ENCODE peak calls at places on chromosome 4, in four cellular contexts. R, Y, C and I are unnamed samples.

GRCh38 chr4:56129431-56129861 is 180.7 kb downstream of the CEP135 start:
- DNase-seq in R (peak; percentile 81), Y (peak; percentile 77), C (no peak), I (no peak)

GRCh38 chr4:170675568-170676262 is 586.0 kb upstream of the AADAT start:
- DNase-seq in R (peak; percentile 81), Y (no peak), C (peak; percentile 51), I (no peak)

GRCh38 chr4:64715741-64716140 is 306.5 kb upstream of the TECRL start:
- DNase-seq in R (no peak), Y (no peak), C (no peak), I (no peak)

GRCh38 chr4:92121099-92121498 is 182.7 kb upstream of the GRID2 start:
- DNase-seq in R (no peak), Y (no peak), C (no peak), I (no peak)

GRCh38 chr4:76984127-76984526 is 34.6 kb downstream of the SEPTIN11 start:
- DNase-seq in R (peak; percentile 49), Y (no peak), C (peak; percentile 82), I (no peak)

GRCh38 chr4:68864438-68865177 is 48.8 kb downstream of the UGT2B10 start:
- DNase-seq in R (no peak), Y (no peak), C (no peak), I (no peak)

GRCh38 chr4:148163011-148163410 is 279.2 kb downstream of the NR3C2 start:
- DNase-seq in R (peak; percentile 30), Y (no peak), C (no peak), I (no peak)

GRCh38 chr4:37928896-37929537 is 31.2 kb upstream of the PTTG2 start:
- DNase-seq in R (no peak), Y (no peak), C (no peak), I (no peak)

GRCh38 chr4:7781361-7781760 is 158.3 kb downstream of the AFAP1 start:
- DNase-seq in R (no peak), Y (no peak), C (peak; percentile 75), I (no peak)

GRCh38 chr4:81712714-81713113 is 241.0 kb upstream of the RASGEF1B start:
- DNase-seq in R (no peak), Y (no peak), C (no peak), I (no peak)

GRCh38 chr4:182885738-182886077 is 31.5 kb downstream of the DCTD start:
- DNase-seq in R (no peak), Y (no peak), C (no peak), I (no peak)

GRCh38 chr4:88600129-88600849 is 8.0 kb downstream of the HERC3 start:
- DNase-seq in R (no peak), Y (no peak), C (peak; percentile 91), I (no peak)

GRCh38 chr4:182265881-182266280 is 22.7 kb downstream of the TENM3 start:
- DNase-seq in R (peak; percentile 57), Y (no peak), C (no peak), I (no peak)

GRCh38 chr4:151294833-151295496 is 18.0 kb downstream of the PRSS48 start:
- DNase-seq in R (no peak), Y (no peak), C (no peak), I (no peak)
- H2BK5ac ChIP-seq in R (no peak overlapping the region), Y (no peak overlapping the region), C (no peak overlapping the region), I (no peak overlapping the region)

GRCh38 chr4:73984736-73985527 is 3.1 kb downstream of the PPBP start:
- DNase-seq in R (no peak), Y (peak; percentile 68), C (no peak), I (no peak)
- H2BK5ac ChIP-seq in R (no peak overlapping the region), Y (peak overlapping the region; percentile 89), C (no peak overlapping the region), I (no peak overlapping the region)

GRCh38 chr4:184345573-184345922 is 127.9 kb upstream of the ENPP6 start:
- DNase-seq in R (no peak), Y (no peak), C (peak; percentile 55), I (no peak)

GRCh38 chr4:184348311-184349233 is 125.8 kb downstream of the IRF2 start:
- DNase-seq in R (peak; percentile 20), Y (no peak), C (peak; percentile 82), I (no peak)

GRCh38 chr4:184349283-184350039 is 124.9 kb downstream of the IRF2 start:
- DNase-seq in R (no peak), Y (no peak), C (no peak), I (no peak)

GRCh38 chr4:184344899-184345572 is 127.4 kb upstream of the ENPP6 start:
- DNase-seq in R (no peak), Y (no peak), C (no peak), I (no peak)

DNA sequence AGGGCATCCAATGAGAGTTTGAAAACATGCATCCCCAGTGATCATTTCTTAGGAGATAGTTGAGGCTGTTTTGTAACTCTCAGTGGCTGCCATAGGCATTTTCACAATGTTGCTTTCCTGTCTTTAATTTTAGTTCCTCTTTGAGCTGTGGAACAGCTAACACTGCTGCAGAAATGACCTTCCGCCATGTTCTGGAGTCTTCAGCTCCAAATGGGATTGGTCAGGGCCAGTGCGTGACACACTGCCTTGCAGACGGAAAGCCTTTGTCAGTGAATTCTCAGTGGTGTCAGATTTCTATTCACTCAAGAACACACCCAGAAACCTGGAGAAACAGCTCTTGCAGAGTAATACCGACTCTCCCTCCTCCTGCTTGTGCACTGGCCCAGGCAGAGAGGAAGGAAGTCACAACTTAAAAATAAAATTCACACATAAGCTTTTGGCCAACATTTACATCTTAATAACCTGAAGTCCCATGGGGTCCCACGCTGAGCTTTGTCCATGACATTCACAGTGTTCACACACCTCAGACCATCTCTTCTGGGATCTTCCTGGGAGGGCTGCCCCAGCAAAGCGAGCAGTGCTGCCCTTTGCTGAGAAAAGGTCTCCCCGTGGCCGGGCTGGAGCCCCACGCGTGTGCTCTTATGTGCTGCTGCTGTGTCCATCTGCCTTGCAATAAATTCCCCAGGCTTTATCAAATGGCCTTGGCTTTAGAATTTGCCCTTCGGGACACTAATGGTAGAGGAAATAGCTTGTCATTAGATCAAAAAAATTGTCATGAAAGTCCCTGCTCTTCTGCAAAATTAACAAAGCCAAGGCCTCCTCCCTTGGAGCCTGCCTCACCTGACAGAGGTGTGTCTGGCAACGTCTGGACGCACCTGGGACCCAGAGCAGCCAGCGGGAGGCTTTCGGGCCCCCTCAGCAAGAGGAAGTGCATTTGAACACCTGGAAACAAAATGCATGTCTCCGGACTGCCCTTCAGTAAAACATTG is 126.8 kb downstream of the IRF2 start:
- DNase-seq in R (peak; percentile 93), Y (peak; percentile 89), C (peak; percentile 70), I (peak; percentile 62)
- H2BK5ac ChIP-seq in R (no peak overlapping the region), Y (no peak overlapping the region), C (no peak overlapping the region), I (peak overlapping the region; percentile 87)

GRCh38 chr4:47500776-47501175 is 15.7 kb downstream of the ATP10D start:
- DNase-seq in R (no peak), Y (no peak), C (no peak), I (no peak)
- H2BK5ac ChIP-seq in R (no peak overlapping the region), Y (no peak overlapping the region), C (no peak overlapping the region), I (no peak overlapping the region)

GRCh38 chr4:103994059-103994458 is 274.3 kb upstream of the TACR3 start:
- DNase-seq in R (peak; percentile 77), Y (no peak), C (peak; percentile 24), I (no peak)
- H2BK5ac ChIP-seq in R (no peak overlapping the region), Y (no peak overlapping the region), C (no peak overlapping the region), I (no peak overlapping the region)

DNA sequence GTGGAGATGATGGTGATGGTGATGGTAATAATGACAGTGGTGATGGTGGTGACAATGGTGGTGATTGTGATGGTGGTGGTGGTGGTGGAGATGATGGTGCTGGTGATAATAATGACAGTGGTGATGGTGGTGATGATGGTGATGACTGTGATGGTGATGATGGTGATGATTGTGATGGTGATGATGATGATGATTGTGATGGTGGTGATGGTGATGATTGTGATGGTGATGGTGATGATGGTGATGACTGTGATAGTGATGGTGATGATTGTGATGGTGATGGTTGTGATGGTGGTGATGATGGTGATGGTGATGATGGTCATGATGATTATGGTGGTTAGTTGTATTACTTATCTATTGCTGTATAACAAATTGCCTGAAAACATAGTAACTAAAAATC is 108.9 kb upstream of the NKX1-1 start:
- DNase-seq in R (no peak), Y (no peak), C (no peak), I (no peak)
- H2BK5ac ChIP-seq in R (no peak overlapping the region), Y (no peak overlapping the region), C (no peak overlapping the region), I (no peak overlapping the region)

DNA sequence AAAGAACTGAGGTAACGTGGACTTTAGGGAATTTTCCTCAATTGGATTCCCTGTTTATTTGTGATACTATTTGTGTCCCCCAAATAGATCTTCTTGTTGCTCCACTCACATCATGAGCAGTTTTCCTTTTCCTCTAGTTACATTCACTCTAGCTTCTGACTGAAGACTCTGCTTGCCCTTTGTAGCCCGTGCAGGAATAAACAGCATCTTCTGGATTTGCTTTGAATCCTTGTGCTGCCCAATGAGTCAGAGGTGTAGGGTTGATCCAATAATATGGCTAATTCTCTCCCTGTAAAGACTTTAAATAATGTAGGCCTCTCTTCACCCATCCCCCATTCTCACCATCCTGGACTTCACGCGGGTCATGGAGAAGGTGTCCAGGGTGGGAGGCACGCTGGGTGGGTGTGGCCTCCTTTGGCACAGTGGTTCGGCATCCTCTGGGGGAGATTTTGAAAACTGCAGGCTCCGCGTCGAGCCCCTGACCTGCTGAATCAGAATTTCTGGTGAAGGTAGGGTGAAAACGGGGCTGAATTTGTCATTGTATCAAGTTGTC is 9.0 kb downstream of the HAND2 start:
- DNase-seq in R (no peak), Y (no peak), C (peak; percentile 74), I (no peak)
- H2BK5ac ChIP-seq in R (no peak overlapping the region), Y (no peak overlapping the region), C (no peak overlapping the region), I (no peak overlapping the region)

DNA sequence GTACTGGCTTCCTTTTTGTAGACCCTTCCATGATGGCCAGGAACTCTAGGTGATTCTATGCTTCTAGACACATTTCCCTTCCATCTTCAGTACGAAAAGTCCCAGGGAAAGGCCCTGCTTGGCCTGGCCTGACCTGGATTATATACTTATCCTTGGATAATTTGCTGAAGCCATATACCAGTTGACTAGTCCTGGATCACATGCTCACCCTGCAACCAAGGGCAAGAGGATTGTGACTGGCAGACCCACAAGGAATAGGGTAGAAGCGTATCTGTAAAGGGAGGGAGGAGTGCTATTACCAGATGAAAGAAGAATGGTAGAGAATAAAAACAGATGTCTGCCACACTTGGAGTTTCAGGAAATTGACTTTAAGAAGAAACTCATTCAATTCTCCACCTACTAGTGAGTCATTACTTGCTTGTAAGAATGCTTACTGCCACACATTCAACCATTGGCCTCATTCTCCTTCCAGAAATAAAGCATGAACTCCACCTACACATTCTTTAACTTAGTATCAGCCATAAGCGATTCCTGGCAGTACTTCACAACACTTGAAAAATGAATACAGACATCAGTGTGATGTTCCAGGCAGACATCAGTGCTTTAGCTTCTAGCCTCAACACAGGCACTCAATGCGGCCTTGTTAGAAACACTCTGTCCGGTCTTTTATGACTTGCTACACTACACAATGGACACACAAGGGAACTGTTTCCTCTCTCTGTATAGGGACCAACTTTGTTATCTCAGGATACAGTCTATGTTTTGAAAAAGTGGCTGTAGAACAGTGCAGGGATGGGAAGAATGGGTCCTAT is 141.8 kb downstream of the CBR4 start:
- DNase-seq in R (no peak), Y (no peak), C (peak; percentile 82), I (no peak)
- H2BK5ac ChIP-seq in R (no peak overlapping the region), Y (no peak overlapping the region), C (no peak overlapping the region), I (no peak overlapping the region)

GRCh38 chr4:138113819-138114415 is 128.2 kb downstream of the SLC7A11 start:
- DNase-seq in R (no peak), Y (no peak), C (peak; percentile 34), I (no peak)
- H2BK5ac ChIP-seq in R (no peak overlapping the region), Y (no peak overlapping the region), C (no peak overlapping the region), I (no peak overlapping the region)